ENCODE peak calls at places on chromosome 6, in seven cellular contexts. One of them, this sample, is unnamed.

GRCh38 chr6:32984639-32985389 is 16.4 kb downstream of the BRD2 start:
- DNase-seq in Panc1: peak
- DNase-seq in GM23338: peak
- DNase-seq in breast epithelium: peak
- DNase-seq in GM12891: peak
- DNase-seq in K562: peak
- DNase-seq in upper lobe of left lung: peak
- DNase-seq in this sample: no peak

GRCh38 chr6:36985963-36986703 is at the start of gene MTCH1:
- DNase-seq in Panc1: no peak
- DNase-seq in GM23338: peak
- DNase-seq in breast epithelium: peak
- DNase-seq in GM12891: peak
- DNase-seq in K562: peak
- DNase-seq in upper lobe of left lung: peak
- DNase-seq in this sample: peak

GRCh38 chr6:41698350-41698781 is 37.0 kb downstream of the TFEB start:
- DNase-seq in Panc1: no peak
- DNase-seq in GM23338: no peak
- DNase-seq in breast epithelium: no peak
- DNase-seq in GM12891: no peak
- DNase-seq in K562: no peak
- DNase-seq in upper lobe of left lung: no peak
- DNase-seq in this sample: no peak

GRCh38 chr6:42071881-42072583 is 21.7 kb downstream of the TAF8 start:
- DNase-seq in Panc1: no peak
- DNase-seq in GM23338: no peak
- DNase-seq in breast epithelium: no peak
- DNase-seq in GM12891: no peak
- DNase-seq in K562: no peak
- DNase-seq in upper lobe of left lung: no peak
- DNase-seq in this sample: no peak

GRCh38 chr6:45566882-45567281 is 189.1 kb upstream of the SUPT3H start:
- DNase-seq in Panc1: no peak
- DNase-seq in GM23338: peak
- DNase-seq in breast epithelium: no peak
- DNase-seq in GM12891: no peak
- DNase-seq in K562: no peak
- DNase-seq in upper lobe of left lung: no peak
- DNase-seq in this sample: no peak

GRCh38 chr6:11621119-11621518 is 83.6 kb downstream of the TMEM170B start:
- DNase-seq in Panc1: no peak
- DNase-seq in GM23338: no peak
- DNase-seq in breast epithelium: no peak
- DNase-seq in GM12891: no peak
- DNase-seq in K562: no peak
- DNase-seq in upper lobe of left lung: no peak
- DNase-seq in this sample: no peak

GRCh38 chr6:14606353-14606752 is 488.8 kb downstream of the CD83 start:
- DNase-seq in Panc1: no peak
- DNase-seq in GM23338: no peak
- DNase-seq in breast epithelium: no peak
- DNase-seq in GM12891: no peak
- DNase-seq in K562: no peak
- DNase-seq in upper lobe of left lung: no peak
- DNase-seq in this sample: no peak

GRCh38 chr6:170132561-170132991 is 158.3 kb downstream of the DLL1 start:
- DNase-seq in Panc1: no peak
- DNase-seq in GM23338: no peak
- DNase-seq in breast epithelium: peak
- DNase-seq in GM12891: no peak
- DNase-seq in K562: no peak
- DNase-seq in upper lobe of left lung: peak
- DNase-seq in this sample: no peak

GRCh38 chr6:89244237-89244985 is 27.3 kb upstream of the GABRR1 start:
- DNase-seq in Panc1: no peak
- DNase-seq in GM23338: no peak
- DNase-seq in breast epithelium: no peak
- DNase-seq in GM12891: no peak
- DNase-seq in K562: no peak
- DNase-seq in upper lobe of left lung: no peak
- DNase-seq in this sample: no peak

GRCh38 chr6:134826889-134827737 is 122.8 kb downstream of the ALDH8A1 start:
- DNase-seq in Panc1: no peak
- DNase-seq in GM23338: no peak
- DNase-seq in breast epithelium: peak
- DNase-seq in GM12891: no peak
- DNase-seq in K562: no peak
- DNase-seq in upper lobe of left lung: no peak
- DNase-seq in this sample: no peak

GRCh38 chr6:147080215-147080614 is 124.0 kb upstream of the STXBP5 start:
- DNase-seq in Panc1: no peak
- DNase-seq in GM23338: no peak
- DNase-seq in breast epithelium: no peak
- DNase-seq in GM12891: no peak
- DNase-seq in K562: no peak
- DNase-seq in upper lobe of left lung: no peak
- DNase-seq in this sample: no peak

GRCh38 chr6:83767033-83767432 is 58.1 kb upstream of the SNAP91 start:
- DNase-seq in Panc1: no peak
- DNase-seq in GM23338: no peak
- DNase-seq in breast epithelium: no peak
- DNase-seq in GM12891: no peak
- DNase-seq in K562: no peak
- DNase-seq in upper lobe of left lung: no peak
- DNase-seq in this sample: no peak

GRCh38 chr6:111177131-111177530 is 89.8 kb downstream of the SLC16A10 start:
- DNase-seq in Panc1: no peak
- DNase-seq in GM23338: no peak
- DNase-seq in breast epithelium: no peak
- DNase-seq in GM12891: no peak
- DNase-seq in K562: no peak
- DNase-seq in upper lobe of left lung: no peak
- DNase-seq in this sample: no peak

GRCh38 chr6:2695464-2696095 is 55.1 kb downstream of the MYLK4 start:
- DNase-seq in Panc1: peak
- DNase-seq in GM23338: peak
- DNase-seq in breast epithelium: no peak
- DNase-seq in GM12891: no peak
- DNase-seq in K562: no peak
- DNase-seq in upper lobe of left lung: no peak
- DNase-seq in this sample: no peak

GRCh38 chr6:31979238-31979898 is 2.5 kb upstream of the C4A start:
- DNase-seq in Panc1: no peak
- DNase-seq in GM23338: no peak
- DNase-seq in breast epithelium: no peak
- DNase-seq in GM12891: no peak
- DNase-seq in K562: peak
- DNase-seq in upper lobe of left lung: no peak
- DNase-seq in this sample: no peak

GRCh38 chr6:90411292-90411781 is 114.7 kb upstream of the BACH2 start:
- DNase-seq in Panc1: no peak
- DNase-seq in GM23338: peak
- DNase-seq in breast epithelium: no peak
- DNase-seq in GM12891: no peak
- DNase-seq in K562: no peak
- DNase-seq in upper lobe of left lung: no peak
- DNase-seq in this sample: peak

GRCh38 chr6:37700266-37700973 is 2.7 kb upstream of the MDGA1 start:
- DNase-seq in Panc1: no peak
- DNase-seq in GM23338: no peak
- DNase-seq in breast epithelium: no peak
- DNase-seq in GM12891: no peak
- DNase-seq in K562: no peak
- DNase-seq in upper lobe of left lung: no peak
- DNase-seq in this sample: no peak

GRCh38 chr6:41066867-41067304 is 5.3 kb downstream of the OARD1 start:
- DNase-seq in Panc1: no peak
- DNase-seq in GM23338: peak
- DNase-seq in breast epithelium: peak
- DNase-seq in GM12891: no peak
- DNase-seq in K562: peak
- DNase-seq in upper lobe of left lung: peak
- DNase-seq in this sample: no peak

GRCh38 chr6:165010556-165011535 is 298.6 kb downstream of the C6orf118 start:
- DNase-seq in Panc1: no peak
- DNase-seq in GM23338: peak
- DNase-seq in breast epithelium: no peak
- DNase-seq in GM12891: no peak
- DNase-seq in K562: no peak
- DNase-seq in upper lobe of left lung: no peak
- DNase-seq in this sample: no peak

DNA sequence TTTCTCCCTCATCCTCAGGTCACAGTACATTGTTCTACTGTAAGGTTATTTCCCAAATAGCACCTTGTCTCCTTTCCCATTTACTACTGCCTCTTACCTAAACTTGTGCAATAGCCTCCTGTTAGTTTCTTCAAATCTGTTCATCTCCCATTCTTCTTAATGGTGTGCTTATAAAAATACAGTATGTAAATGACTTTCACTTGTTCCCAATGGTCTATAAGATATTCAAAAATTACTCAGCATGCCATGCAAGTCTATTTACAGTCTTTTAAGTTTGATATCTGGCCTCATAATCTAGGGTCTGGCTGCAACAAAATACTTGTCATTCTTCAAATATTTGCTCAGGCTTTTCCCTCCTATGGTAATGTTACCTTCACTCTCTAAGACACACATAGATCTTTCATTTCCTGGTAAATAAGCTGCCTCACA is 31.5 kb upstream of the RHAG start:
- DNase-seq in Panc1: no peak
- DNase-seq in GM23338: peak
- DNase-seq in breast epithelium: no peak
- DNase-seq in GM12891: no peak
- DNase-seq in K562: no peak
- DNase-seq in upper lobe of left lung: no peak
- DNase-seq in this sample: no peak
- TF ChIP-seq POLR2AphosphoS5 in Panc1: no peak
- TF ChIP-seq POLR2AphosphoS5 in GM23338: no peak
- TF ChIP-seq POLR2AphosphoS5 in breast epithelium: no peak
- TF ChIP-seq POLR2AphosphoS5 in GM12891: no peak
- TF ChIP-seq POLR2AphosphoS5 in K562: no peak
- TF ChIP-seq POLR2AphosphoS5 in upper lobe of left lung: no peak
- TF ChIP-seq POLR2AphosphoS5 in this sample: no peak

DNA sequence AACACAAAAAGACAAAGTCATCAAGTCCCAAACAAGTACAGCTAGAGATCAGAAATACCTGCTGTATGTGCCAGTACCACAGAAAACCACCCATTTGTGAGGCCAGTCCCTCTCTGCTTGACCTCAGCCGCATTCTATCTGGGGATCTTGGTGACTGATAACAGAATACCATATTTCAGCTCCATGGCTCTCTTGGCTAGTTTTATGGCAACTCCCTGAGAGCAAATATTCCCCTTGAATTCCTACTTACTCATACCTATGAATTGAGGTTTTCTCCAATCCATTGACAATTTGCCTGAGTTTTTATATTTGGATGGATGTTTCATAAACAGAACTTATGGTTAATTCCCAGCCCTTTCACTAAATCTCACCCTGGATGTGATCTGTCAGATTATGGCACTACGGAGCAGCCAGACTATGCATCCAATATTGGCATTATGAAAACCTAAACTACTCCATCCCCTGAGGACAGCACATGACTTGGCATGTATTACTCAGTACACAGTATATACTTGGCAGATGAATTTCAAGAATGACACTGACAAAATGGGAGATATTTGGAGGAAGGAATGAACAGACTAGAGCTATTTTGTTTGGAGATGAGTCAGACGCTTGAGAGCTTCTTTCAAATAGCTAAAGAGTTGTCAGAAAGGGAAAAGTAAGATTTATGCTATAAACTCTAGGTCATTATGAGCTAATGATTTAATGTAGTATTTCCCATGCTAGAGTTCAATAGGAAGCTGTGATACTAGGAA is 95.7 kb downstream of the PRDM1 start:
- DNase-seq in Panc1: no peak
- DNase-seq in GM23338: no peak
- DNase-seq in breast epithelium: no peak
- DNase-seq in GM12891: no peak
- DNase-seq in K562: no peak
- DNase-seq in upper lobe of left lung: no peak
- DNase-seq in this sample: no peak
- TF ChIP-seq POLR2AphosphoS5 in Panc1: peak
- TF ChIP-seq POLR2AphosphoS5 in GM23338: no peak
- TF ChIP-seq POLR2AphosphoS5 in breast epithelium: no peak
- TF ChIP-seq POLR2AphosphoS5 in GM12891: no peak
- TF ChIP-seq POLR2AphosphoS5 in K562: no peak
- TF ChIP-seq POLR2AphosphoS5 in upper lobe of left lung: no peak
- TF ChIP-seq POLR2AphosphoS5 in this sample: no peak

DNA sequence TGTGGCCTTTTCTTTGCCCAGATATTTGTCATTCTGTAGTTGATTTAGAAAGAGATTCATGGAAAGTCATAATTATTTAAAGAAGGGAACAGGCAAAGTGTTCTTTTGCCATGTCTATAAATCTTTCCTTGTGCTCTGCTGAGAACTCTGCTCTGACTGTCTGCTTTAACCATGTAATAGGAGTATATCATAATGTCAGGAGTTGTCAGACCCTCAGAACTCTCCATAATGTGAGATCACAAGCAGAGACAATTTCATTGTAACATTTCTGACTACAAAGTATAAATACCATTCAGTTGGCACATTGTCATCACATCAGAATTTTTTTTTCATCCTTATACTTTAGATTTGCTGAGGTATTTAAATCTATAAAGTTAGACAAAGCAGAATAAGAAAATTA is 33.0 kb upstream of the HS3ST5 start:
- DNase-seq in Panc1: no peak
- DNase-seq in GM23338: no peak
- DNase-seq in breast epithelium: no peak
- DNase-seq in GM12891: no peak
- DNase-seq in K562: no peak
- DNase-seq in upper lobe of left lung: no peak
- DNase-seq in this sample: no peak
- TF ChIP-seq POLR2AphosphoS5 in Panc1: no peak
- TF ChIP-seq POLR2AphosphoS5 in GM23338: no peak
- TF ChIP-seq POLR2AphosphoS5 in breast epithelium: no peak
- TF ChIP-seq POLR2AphosphoS5 in GM12891: no peak
- TF ChIP-seq POLR2AphosphoS5 in K562: no peak
- TF ChIP-seq POLR2AphosphoS5 in upper lobe of left lung: no peak
- TF ChIP-seq POLR2AphosphoS5 in this sample: no peak

GRCh38 chr6:52271852-52272460 is 12.6 kb downstream of the MCM3 start:
- DNase-seq in Panc1: no peak
- DNase-seq in GM23338: no peak
- DNase-seq in breast epithelium: no peak
- DNase-seq in GM12891: no peak
- DNase-seq in K562: no peak
- DNase-seq in upper lobe of left lung: no peak
- DNase-seq in this sample: no peak
- TF ChIP-seq POLR2AphosphoS5 in Panc1: no peak
- TF ChIP-seq POLR2AphosphoS5 in GM23338: no peak
- TF ChIP-seq POLR2AphosphoS5 in breast epithelium: no peak
- TF ChIP-seq POLR2AphosphoS5 in GM12891: no peak
- TF ChIP-seq POLR2AphosphoS5 in K562: no peak
- TF ChIP-seq POLR2AphosphoS5 in upper lobe of left lung: no peak
- TF ChIP-seq POLR2AphosphoS5 in this sample: no peak

GRCh38 chr6:112216699-112217551 is 37.4 kb downstream of the LAMA4 start:
- DNase-seq in Panc1: peak
- DNase-seq in GM23338: no peak
- DNase-seq in breast epithelium: no peak
- DNase-seq in GM12891: no peak
- DNase-seq in K562: no peak
- DNase-seq in upper lobe of left lung: no peak
- DNase-seq in this sample: no peak
- TF ChIP-seq POLR2AphosphoS5 in Panc1: no peak
- TF ChIP-seq POLR2AphosphoS5 in GM23338: no peak
- TF ChIP-seq POLR2AphosphoS5 in breast epithelium: no peak
- TF ChIP-seq POLR2AphosphoS5 in GM12891: no peak
- TF ChIP-seq POLR2AphosphoS5 in K562: no peak
- TF ChIP-seq POLR2AphosphoS5 in upper lobe of left lung: no peak
- TF ChIP-seq POLR2AphosphoS5 in this sample: no peak

GRCh38 chr6:160110724-160111123 is 10.9 kb upstream of the SLC22A1 start:
- DNase-seq in Panc1: no peak
- DNase-seq in GM23338: no peak
- DNase-seq in breast epithelium: no peak
- DNase-seq in GM12891: no peak
- DNase-seq in K562: no peak
- DNase-seq in upper lobe of left lung: no peak
- DNase-seq in this sample: no peak
- TF ChIP-seq POLR2AphosphoS5 in Panc1: no peak
- TF ChIP-seq POLR2AphosphoS5 in GM23338: no peak
- TF ChIP-seq POLR2AphosphoS5 in breast epithelium: no peak
- TF ChIP-seq POLR2AphosphoS5 in GM12891: no peak
- TF ChIP-seq POLR2AphosphoS5 in K562: no peak
- TF ChIP-seq POLR2AphosphoS5 in upper lobe of left lung: no peak
- TF ChIP-seq POLR2AphosphoS5 in this sample: no peak

This sample was measured in GM12892.